ENCODE peak calls at places on chromosome 12, in four cellular contexts. A is neural progenitor cell, F is OCI-LY7, R is HCT116. I is an unnamed sample.

GRCh38 chr12:106794369-106794768 is 19.9 kb downstream of the RIC8B start:
- DNase-seq in A (no peak), R (no peak), F (no peak), I (no peak)

GRCh38 chr12:62840311-62840710 is 94.6 kb downstream of the PPM1H start:
- DNase-seq in A (no peak), R (no peak), F (no peak), I (no peak)

GRCh38 chr12:93135286-93136239 is 206.5 kb upstream of the EEA1 start:
- DNase-seq in A (no peak), F (no peak), R (no peak), I (no peak)

GRCh38 chr12:110906088-110906487 is 14.3 kb downstream of the MYL2 start:
- DNase-seq in R (no peak), A (no peak), F (peak), I (no peak)

GRCh38 chr12:12799163-12799920 is 13.8 kb upstream of the DDX47 start:
- DNase-seq in A (peak), R (no peak), F (no peak), I (no peak)

GRCh38 chr12:98002887-98003493 is 512.4 kb upstream of the TMPO start:
- DNase-seq in A (peak), R (peak), F (peak), I (peak)

GRCh38 chr12:52925717-52926595 is 21.1 kb upstream of the KRT8 start:
- DNase-seq in A (no peak), F (no peak), R (no peak), I (no peak)

GRCh38 chr12:20269352-20270067 is 98.8 kb upstream of the PDE3A start:
- DNase-seq in F (no peak), R (no peak), A (no peak), I (peak)

GRCh38 chr12:120093592-120094355 is 22.8 kb downstream of the RAB35 start:
- DNase-seq in F (no peak), R (no peak), A (peak), I (peak)

GRCh38 chr12:91928501-91928900 is 217.1 kb downstream of the BTG1 start:
- DNase-seq in F (no peak), A (no peak), R (no peak), I (no peak)

GRCh38 chr12:68806488-68807237 is 1.3 kb upstream of the MDM2 start:
- DNase-seq in R (no peak), F (peak), A (no peak), I (no peak)

GRCh38 chr12:68812553-68813241 is 4.7 kb downstream of the MDM2 start:
- DNase-seq in R (no peak), F (no peak), A (no peak), I (no peak)

GRCh38 chr12:68807576-68808387 is at the start of gene MDM2:
- DNase-seq in R (peak), A (peak), F (peak), I (peak)

GRCh38 chr12:68808388-68809189 is 612 bp downstream of the MDM2 start:
- DNase-seq in A (peak), R (peak), F (peak), I (peak)

GRCh38 chr12:68809190-68810026 is 1.4 kb downstream of the MDM2 start:
- DNase-seq in A (no peak), R (no peak), F (peak), I (no peak)
- TF ChIP-seq EZH2phosphoT487 in A (no peak), R (no peak), F (no peak), I (no peak)

GRCh38 chr12:50637870-50638481 is 125.9 kb upstream of the ATF1 start:
- DNase-seq in F (peak), A (peak), R (no peak), I (peak)
- TF ChIP-seq CTCF in F (peak), A (peak), R (peak), I (peak)

GRCh38 chr12:104709692-104710435 is 248.2 kb downstream of the SLC41A2 start:
- DNase-seq in R (no peak), F (no peak), A (no peak), I (no peak)

GRCh38 chr12:104708891-104709290 is 249.2 kb downstream of the SLC41A2 start:
- DNase-seq in A (peak), F (no peak), R (no peak), I (no peak)

GRCh38 chr12:104712477-104712876 is 245.6 kb downstream of the SLC41A2 start:
- DNase-seq in A (no peak), R (no peak), F (no peak), I (no peak)

GRCh38 chr12:104712968-104713367 is 245.1 kb downstream of the SLC41A2 start:
- DNase-seq in R (no peak), A (no peak), F (no peak), I (no peak)

GRCh38 chr12:104710940-104711725 is 247.0 kb downstream of the SLC41A2 start:
- DNase-seq in R (no peak), A (no peak), F (no peak), I (peak)
- H3K4me2 ChIP-seq in R (no peak), A (no peak), F (no peak), I (peak)

GRCh38 chr12:23202746-23203145 is 577.8 kb downstream of the ETNK1 start:
- DNase-seq in A (no peak), R (no peak), F (no peak), I (no peak)
- TF ChIP-seq EZH2phosphoT487 in A (no peak), R (no peak), F (no peak), I (no peak)